ENCODE peak calls at places on chromosomes 12 and 14, in six cellular contexts. E, W, I, G, O and U are unnamed samples.

GRCh38 chr12:125773033-125773432 is 707.8 kb downstream of the AACS start:
- DNase-seq in W (peak; percentile 27), I (peak; percentile 33), E (peak; percentile 6), G (no peak), O (peak; percentile 52), U (peak; percentile 83)

GRCh38 chr14:58587271-58587670 is 50.5 kb upstream of the DACT1 start:
- DNase-seq in I (no peak), G (no peak), O (no peak), W (no peak), E (no peak), U (no peak)

GRCh38 chr12:13896063-13896626 is 85.3 kb downstream of the GRIN2B start:
- DNase-seq in I (no peak), O (no peak), E (no peak), G (no peak), W (no peak), U (no peak)

GRCh38 chr12:80441921-80442320 is 2.1 kb upstream of the PTPRQ start:
- DNase-seq in W (no peak), I (no peak), E (no peak), O (no peak), G (no peak), U (no peak)

GRCh38 chr14:104724407-104724980 is 465 bp downstream of the ADSS1 start:
- DNase-seq in O (peak; percentile 77), G (no peak), I (no peak), E (no peak), W (no peak), U (no peak)

GRCh38 chr14:98323850-98324249 is 948.1 kb downstream of the BCL11B start:
- DNase-seq in W (no peak), O (no peak), E (no peak), G (no peak), I (no peak), U (no peak)

GRCh38 chr12:116592116-116592637 is 33.0 kb downstream of the MAP1LC3B2 start:
- DNase-seq in W (no peak), O (no peak), G (no peak), E (no peak), I (no peak), U (no peak)

GRCh38 chr14:99468836-99469592 is 11.6 kb downstream of the SETD3 start:
- DNase-seq in W (no peak), E (no peak), O (no peak), G (no peak), I (no peak), U (no peak)

GRCh38 chr12:45727994-45728624 is 1.4 kb upstream of the ARID2 start:
- DNase-seq in O (no peak), G (no peak), I (no peak), W (no peak), E (no peak), U (no peak)

GRCh38 chr14:105485720-105486332 is 860 bp upstream of the CRIP1 start:
- DNase-seq in W (peak; percentile 74), E (no peak), G (no peak), O (peak; percentile 70), I (no peak), U (no peak)

GRCh38 chr14:54686219-54686870 is 119.4 kb downstream of the SAMD4A start:
- DNase-seq in G (no peak), E (no peak), I (no peak), W (no peak), O (no peak), U (no peak)

GRCh38 chr14:103243764-103244737 is 90.0 kb upstream of the EIF5 start:
- DNase-seq in W (peak; percentile 65), G (no peak), I (no peak), E (no peak), O (no peak), U (no peak)

GRCh38 chr12:132554857-132555630 is 55.3 kb downstream of the LRCOL1 start:
- DNase-seq in G (no peak), E (no peak), O (peak; percentile 64), I (no peak), W (peak; percentile 16), U (no peak)

GRCh38 chr12:12441891-12442461 is 85.1 kb downstream of the BORCS5 start:
- DNase-seq in I (no peak), O (no peak), G (no peak), W (no peak), E (no peak), U (no peak)

GRCh38 chr14:62709773-62710172 is 335.5 kb downstream of the KCNH5 start:
- DNase-seq in G (no peak), W (no peak), O (no peak), I (no peak), E (no peak), U (no peak)

GRCh38 chr12:5442251-5443006 is 10.5 kb downstream of the NTF3 start:
- DNase-seq in G (no peak), E (peak; percentile 39), W (peak; percentile 34), O (peak; percentile 18), I (no peak), U (no peak)

GRCh38 chr12:47216150-47216677 is 136.5 kb upstream of the AMIGO2 start:
- DNase-seq in O (no peak), E (no peak), G (peak; percentile 74), W (no peak), I (no peak), U (no peak)

GRCh38 chr12:116818341-116818856 is 62.8 kb downstream of the HRK start:
- DNase-seq in O (no peak), W (no peak), G (no peak), I (no peak), E (no peak), U (no peak)

GRCh38 chr14:92538412-92539017 is 24.9 kb downstream of the RIN3 start:
- DNase-seq in O (no peak), W (no peak), E (no peak), I (no peak), G (peak; percentile 42), U (no peak)

GRCh38 chr12:53868516-53868986 is 70.1 kb upstream of the HOXC13 start:
- DNase-seq in O (no peak), I (no peak), W (no peak), G (no peak), E (no peak), U (no peak)

GRCh38 chr14:39614292-39614923 is 182.2 kb upstream of the FBXO33 start:
- DNase-seq in I (no peak), W (peak; percentile 30), E (no peak), G (no peak), O (no peak), U (no peak)

GRCh38 chr14:69326611-69327010 is 66.7 kb downstream of the GALNT16 start:
- DNase-seq in G (no peak), O (no peak), I (no peak), W (no peak), E (no peak), U (no peak)

GRCh38 chr12:112919131-112919530 is 12.4 kb downstream of the OAS1 start:
- DNase-seq in I (no peak), G (no peak), E (no peak), W (no peak), O (no peak), U (no peak)

GRCh38 chr14:99430491-99430890 is 50.2 kb downstream of the SETD3 start:
- DNase-seq in E (no peak), I (no peak), G (no peak), O (peak; percentile 17), W (no peak), U (no peak)

GRCh38 chr12:71135812-71136176 is 22.0 kb downstream of the TSPAN8 start:
- DNase-seq in G (no peak), E (no peak), O (no peak), W (no peak), I (no peak), U (no peak)
- TF ChIP-seq YY1 in G (no peak), E (no peak), O (no peak), W (no peak), I (no peak), U (no peak)

GRCh38 chr14:76953196-76953945 is 75.1 kb downstream of the IRF2BPL start:
- DNase-seq in O (no peak), E (peak; percentile 81), W (peak; percentile 45), G (no peak), I (no peak), U (no peak)
- H3K4me3 ChIP-seq in O (no peak overlapping the region), E (peak overlapping the region; percentile 61), W (peak overlapping the region; percentile 73), G (no peak overlapping the region), I (no peak overlapping the region), U (no peak overlapping the region)

GRCh38 chr14:77122555-77123125 is 19.0 kb downstream of the ZDHHC22 start:
- DNase-seq in W (no peak), O (no peak), G (no peak), I (no peak), E (no peak), U (no peak)
- H3K9ac ChIP-seq in W (no peak overlapping the region), O (no peak overlapping the region), G (no peak overlapping the region), I (no peak overlapping the region), E (no peak overlapping the region), U (no peak overlapping the region)

GRCh38 chr12:122081697-122082221 is 3.2 kb downstream of the MLXIP start:
- DNase-seq in O (no peak), W (no peak), I (no peak), G (peak; percentile 58), E (no peak), U (no peak)
- TF ChIP-seq YY1 in O (no peak), W (no peak), I (no peak), G (no peak), E (no peak), U (no peak)

GRCh38 chr14:38583471-38583870 is 327.6 kb upstream of the CLEC14A start:
- DNase-seq in E (no peak), W (no peak), O (no peak), G (no peak), I (no peak), U (no peak)
- H3K4me3 ChIP-seq in E (no peak overlapping the region), W (no peak overlapping the region), O (no peak overlapping the region), G (no peak overlapping the region), I (no peak overlapping the region), U (no peak overlapping the region)

DNA sequence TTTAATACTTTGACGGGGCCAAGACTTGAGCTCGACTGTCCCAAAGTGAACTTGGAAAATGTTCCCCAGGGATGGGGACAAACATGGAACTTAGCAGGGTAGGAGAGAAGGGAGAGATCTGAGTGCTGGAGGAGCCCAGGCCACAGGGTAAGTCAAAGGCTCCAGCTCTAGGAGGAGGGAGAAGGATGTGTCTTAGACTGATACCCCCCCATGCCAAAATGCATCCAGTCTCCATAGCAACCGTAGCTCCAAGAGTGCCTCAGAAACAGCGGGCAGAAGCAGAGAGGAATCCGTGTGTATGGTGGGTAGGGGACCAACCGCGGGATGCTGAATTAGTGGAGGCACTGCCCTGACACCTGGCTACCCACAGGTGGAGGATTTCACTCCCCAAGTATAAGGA is 845 bp upstream of the AGAP2 start:
- DNase-seq in G (no peak), O (no peak), I (no peak), E (no peak), W (no peak), U (no peak)
- H3K9ac ChIP-seq in G (no peak overlapping the region), O (no peak overlapping the region), I (no peak overlapping the region), E (no peak overlapping the region), W (no peak overlapping the region), U (no peak overlapping the region)

GRCh38 chr14:22291406-22291805 is 297.6 kb downstream of the DAD1 start:
- DNase-seq in O (no peak), E (no peak), I (no peak), W (no peak), G (no peak), U (no peak)
- TF ChIP-seq YY1 in O (no peak), E (no peak), I (no peak), W (no peak), G (no peak), U (no peak)